ENCODE peak calls at places on chromosomes 1 and 21, in five cellular contexts. B is fibroblast of mammary gland, G is cardiac fibroblast, M is HFFc6, A is nephron progenitor cell. I is an unnamed sample.

GRCh38 chr1:248851390-248851789 is 7.5 kb downstream of the ZNF692 start:
- DNase-seq in B (no peak), G (no peak), M (no peak), A (no peak), I (no peak)

GRCh38 chr1:185343306-185343705 is 26.3 kb upstream of the IVNS1ABP start:
- DNase-seq in B (no peak), G (no peak), M (no peak), A (no peak), I (no peak)

GRCh38 chr1:11569551-11569950 is 84.7 kb downstream of the FBXO2 start:
- DNase-seq in B (no peak), G (no peak), M (no peak), A (no peak), I (no peak)

GRCh38 chr1:206455681-206456344 is 14.5 kb upstream of the IKBKE start:
- DNase-seq in B (peak), G (no peak), M (no peak), A (no peak), I (no peak)

GRCh38 chr1:41917835-41918449 is 780 bp downstream of the HIVEP3 start:
- DNase-seq in B (no peak), G (peak), M (no peak), A (peak), I (no peak)

GRCh38 chr1:245153645-245154428 is 948 bp upstream of the KIF26B start:
- DNase-seq in B (no peak), G (no peak), M (no peak), A (peak), I (no peak)

GRCh38 chr1:151704246-151704645 is 12.4 kb downstream of the CELF3 start:
- DNase-seq in B (no peak), G (no peak), M (no peak), A (no peak), I (no peak)

GRCh38 chr1:51061231-51061943 is 40.6 kb upstream of the C1orf185 start:
- DNase-seq in B (no peak), G (no peak), M (peak), A (no peak), I (no peak)

GRCh38 chr1:153534226-153534932 is 1.4 kb downstream of the S100A6 start:
- DNase-seq in B (peak), G (peak), M (peak), A (no peak), I (no peak)

GRCh38 chr1:221801773-221802516 is 60.1 kb upstream of the DUSP10 start:
- DNase-seq in B (peak), G (peak), M (peak), A (no peak), I (peak)

GRCh38 chr1:9413877-9414213 is 121.2 kb downstream of the SPSB1 start:
- DNase-seq in B (no peak), G (peak), M (peak), A (no peak), I (no peak)

GRCh38 chr1:32405672-32406467 is 11.6 kb upstream of the BSDC1 start:
- DNase-seq in B (no peak), G (no peak), M (no peak), A (no peak), I (no peak)

GRCh38 chr1:53048960-53049573 is 12.9 kb upstream of the PODN start:
- DNase-seq in B (no peak), G (no peak), M (no peak), A (no peak), I (no peak)

GRCh38 chr1:202812176-202813026 is 1.6 kb downstream of the PCAT6 start:
- DNase-seq in B (no peak), G (no peak), M (no peak), A (no peak), I (no peak)

GRCh38 chr1:113013823-113014222 is 57.8 kb upstream of the SLC16A1 start:
- DNase-seq in B (no peak), G (no peak), M (no peak), A (no peak), I (no peak)

GRCh38 chr1:207393610-207394009 is 60.5 kb upstream of the CR2 start:
- DNase-seq in B (peak), G (peak), M (peak), A (no peak), I (peak)

GRCh38 chr1:208233546-208233945 is 10.6 kb downstream of the PLXNA2 start:
- DNase-seq in B (no peak), G (no peak), M (no peak), A (no peak), I (no peak)

GRCh38 chr1:234608026-234608719 is 1.8 kb downstream of the IRF2BP2 start:
- DNase-seq in B (peak), G (peak), M (peak), A (peak), I (no peak)

GRCh38 chr1:173330149-173330951 is 123.2 kb upstream of the TNFSF4 start:
- DNase-seq in B (peak), G (peak), M (peak), A (no peak), I (no peak)

GRCh38 chr1:64645742-64646141 is 99.1 kb upstream of the RAVER2 start:
- DNase-seq in B (no peak), G (no peak), M (no peak), A (no peak), I (no peak)

GRCh38 chr1:40848530-40849189 is 13.5 kb downstream of the CITED4 start:
- DNase-seq in B (peak), G (peak), M (peak), A (peak), I (no peak)

GRCh38 chr21:29248124-29248523 is 50.6 kb upstream of the BACH1 start:
- DNase-seq in B (peak), G (peak), M (no peak), A (no peak), I (no peak)

DNA sequence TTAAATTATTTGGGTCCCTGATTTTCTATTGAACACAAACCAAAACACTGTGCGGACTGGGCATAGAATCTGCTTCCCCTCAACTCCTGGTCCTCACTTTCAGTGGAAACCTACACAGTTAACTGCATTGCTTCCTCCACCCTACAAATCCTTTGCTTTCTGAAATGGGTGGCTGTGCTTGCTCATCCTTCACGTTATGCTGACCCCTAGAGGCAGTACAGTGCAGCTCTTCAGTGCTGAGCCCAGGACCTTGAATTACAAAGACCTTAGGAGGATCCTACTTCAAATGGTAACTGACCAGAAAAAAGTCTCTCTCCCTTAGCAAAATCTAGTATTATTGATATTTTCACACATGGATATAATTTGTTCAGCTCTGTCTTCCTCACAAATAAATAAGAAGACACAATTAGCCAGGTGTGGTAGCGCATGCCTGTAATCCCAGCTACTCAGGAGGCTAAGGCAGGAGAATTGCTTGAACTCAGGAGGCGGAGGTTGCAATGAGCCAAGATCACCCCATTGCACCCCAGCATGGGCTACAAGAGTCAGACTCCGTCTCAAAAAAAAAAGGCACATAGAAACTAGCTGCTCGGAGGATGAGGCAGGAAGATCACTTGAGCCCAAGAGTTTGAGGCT is 63.4 kb upstream of the L1TD1 start:
- DNase-seq in B (peak), G (peak), M (peak), A (peak), I (peak)
- TF ChIP-seq CTCF in B (peak), G (peak), M (peak), A (peak), I (peak)

DNA sequence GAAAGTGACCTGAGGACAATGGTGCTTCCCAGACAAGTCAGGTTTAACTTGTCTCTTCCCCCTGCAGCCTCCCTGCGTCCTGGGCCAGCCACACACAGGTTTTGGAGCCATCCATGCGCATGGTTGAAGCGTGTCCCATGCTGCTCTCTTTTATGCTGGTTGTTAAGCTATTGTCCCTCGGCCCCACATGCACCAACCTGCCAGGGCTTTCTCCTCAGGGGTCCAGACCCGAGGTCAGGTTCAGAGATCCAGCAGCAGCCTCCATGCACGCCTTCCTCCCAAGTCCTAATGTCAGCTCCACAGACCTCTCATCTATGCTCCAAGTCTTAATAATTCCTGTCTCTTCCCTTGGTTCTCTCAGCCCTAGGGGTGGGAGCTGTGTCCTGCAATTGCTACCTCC is 1.6 kb downstream of the ABCA4 start:
- DNase-seq in B (no peak), G (no peak), M (no peak), A (no peak), I (no peak)
- TF ChIP-seq CTCF in B (no peak), G (no peak), M (no peak), A (no peak), I (no peak)

GRCh38 chr1:156772222-156772621 is 4.9 kb downstream of the PRCC start:
- DNase-seq in B (no peak), G (no peak), M (no peak), A (no peak), I (no peak)
- TF ChIP-seq CTCF in B (no peak), G (no peak), M (peak), A (peak), I (no peak)

DNA sequence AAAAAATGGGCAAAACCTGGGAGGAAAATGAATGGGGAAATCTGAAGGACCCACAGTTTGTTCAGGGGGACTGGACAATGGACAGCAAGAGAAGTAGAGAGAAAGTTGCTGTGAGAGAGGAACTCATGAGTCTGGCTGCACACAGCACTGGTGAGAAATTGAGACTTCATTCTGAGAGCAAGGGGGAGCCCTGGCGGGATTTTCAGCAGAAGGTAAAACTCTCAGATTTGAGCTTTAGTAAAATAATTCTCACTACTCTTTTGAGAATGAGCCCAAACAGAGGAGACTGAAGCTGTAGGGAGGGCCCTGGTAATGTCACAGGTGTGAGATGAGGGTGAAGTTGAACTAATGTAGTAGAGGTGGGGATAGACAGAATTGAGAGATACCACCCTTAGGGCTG is 438.6 kb downstream of the OMA1 start:
- DNase-seq in B (no peak), G (no peak), M (no peak), A (no peak), I (no peak)
- TF ChIP-seq CTCF in B (no peak), G (no peak), M (no peak), A (no peak), I (no peak)

GRCh38 chr1:219541946-219542345 is 71.0 kb downstream of the ZC3H11B start:
- DNase-seq in B (no peak), G (no peak), M (no peak), A (no peak), I (no peak)

GRCh38 chr1:219548386-219548785 is 64.5 kb downstream of the ZC3H11B start:
- DNase-seq in B (no peak), G (no peak), M (no peak), A (no peak), I (no peak)

GRCh38 chr1:219542828-219543518 is 69.9 kb downstream of the ZC3H11B start:
- DNase-seq in B (peak), G (peak), M (no peak), A (no peak), I (no peak)

GRCh38 chr1:219539645-219540254 is 73.2 kb downstream of the ZC3H11B start:
- DNase-seq in B (no peak), G (no peak), M (no peak), A (no peak), I (no peak)

GRCh38 chr1:219544163-219544846 is 68.6 kb downstream of the ZC3H11B start:
- DNase-seq in B (no peak), G (peak), M (no peak), A (no peak), I (no peak)
- TF ChIP-seq CTCF in B (peak), G (peak), M (no peak), A (no peak), I (peak)

DNA sequence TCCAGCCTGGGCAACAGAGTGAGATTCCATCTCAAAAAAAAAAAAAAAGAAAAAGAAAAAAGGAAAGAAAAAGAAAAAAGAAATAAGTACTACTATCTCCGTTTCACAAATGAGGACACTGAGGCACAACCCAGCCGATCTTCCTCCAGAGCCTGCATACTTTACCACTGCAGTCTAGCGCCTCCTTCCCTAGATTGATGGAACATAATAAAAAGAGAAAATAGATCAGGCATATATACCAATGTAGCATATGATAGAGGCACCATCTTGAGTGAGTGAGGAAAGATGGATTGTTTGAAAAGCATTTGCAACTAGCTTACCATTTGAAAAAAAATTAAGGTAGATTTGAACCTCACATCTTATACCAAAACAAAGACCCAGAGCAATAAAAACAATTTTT is 5.2 kb upstream of the DPM3 start:
- DNase-seq in B (no peak), G (no peak), M (no peak), A (no peak), I (no peak)
- TF ChIP-seq CTCF in B (peak), G (no peak), M (peak), A (no peak), I (no peak)